ENCODE peak calls at places on chromosome 14, in seven cellular contexts. One of them, this sample, is unnamed.

GRCh38 chr14:81363746-81364400 is 36.3 kb downstream of the STON2 start:
- DNase-seq in GM12891: no peak
- DNase-seq in Panc1: no peak
- DNase-seq in upper lobe of left lung: no peak
- DNase-seq in esophagus muscularis mucosa: no peak
- DNase-seq in SK-N-MC: peak; percentile 85
- DNase-seq in prostate gland: no peak
- DNase-seq in this sample: no peak

GRCh38 chr14:65958664-65959562 is 527.3 kb upstream of the CCDC196 start:
- DNase-seq in GM12891: peak; percentile 18
- DNase-seq in Panc1: no peak
- DNase-seq in upper lobe of left lung: peak; percentile 11
- DNase-seq in esophagus muscularis mucosa: no peak
- DNase-seq in SK-N-MC: no peak
- DNase-seq in prostate gland: no peak
- DNase-seq in this sample: no peak

GRCh38 chr14:72532686-72533454 is 361.0 kb downstream of the DPF3 start:
- DNase-seq in GM12891: no peak
- DNase-seq in Panc1: no peak
- DNase-seq in upper lobe of left lung: no peak
- DNase-seq in esophagus muscularis mucosa: no peak
- DNase-seq in SK-N-MC: no peak
- DNase-seq in prostate gland: no peak
- DNase-seq in this sample: no peak

GRCh38 chr14:88981948-88982347 is 157.5 kb downstream of the TTC8 start:
- DNase-seq in GM12891: no peak
- DNase-seq in Panc1: no peak
- DNase-seq in upper lobe of left lung: no peak
- DNase-seq in esophagus muscularis mucosa: no peak
- DNase-seq in SK-N-MC: no peak
- DNase-seq in prostate gland: no peak
- DNase-seq in this sample: no peak

GRCh38 chr14:29390046-29390841 is 537.4 kb downstream of the PRKD1 start:
- DNase-seq in GM12891: no peak
- DNase-seq in Panc1: no peak
- DNase-seq in upper lobe of left lung: no peak
- DNase-seq in esophagus muscularis mucosa: no peak
- DNase-seq in SK-N-MC: no peak
- DNase-seq in prostate gland: no peak
- DNase-seq in this sample: no peak

GRCh38 chr14:39015360-39015961 is 87.6 kb downstream of the SEC23A start:
- DNase-seq in GM12891: peak; percentile 23
- DNase-seq in Panc1: peak; percentile 8
- DNase-seq in upper lobe of left lung: no peak
- DNase-seq in esophagus muscularis mucosa: no peak
- DNase-seq in SK-N-MC: peak; percentile 35
- DNase-seq in prostate gland: no peak
- DNase-seq in this sample: no peak

GRCh38 chr14:82528011-82528410 is 994.4 kb upstream of the SEL1L start:
- DNase-seq in GM12891: no peak
- DNase-seq in Panc1: no peak
- DNase-seq in upper lobe of left lung: no peak
- DNase-seq in esophagus muscularis mucosa: no peak
- DNase-seq in SK-N-MC: no peak
- DNase-seq in prostate gland: no peak
- DNase-seq in this sample: no peak

GRCh38 chr14:33768458-33768830 is 182.4 kb downstream of the EGLN3 start:
- DNase-seq in GM12891: no peak
- DNase-seq in Panc1: no peak
- DNase-seq in upper lobe of left lung: no peak
- DNase-seq in esophagus muscularis mucosa: no peak
- DNase-seq in SK-N-MC: no peak
- DNase-seq in prostate gland: no peak
- DNase-seq in this sample: no peak

GRCh38 chr14:56333361-56334279 is 215.4 kb downstream of the PELI2 start:
- DNase-seq in GM12891: no peak
- DNase-seq in Panc1: no peak
- DNase-seq in upper lobe of left lung: no peak
- DNase-seq in esophagus muscularis mucosa: peak; percentile 70
- DNase-seq in SK-N-MC: no peak
- DNase-seq in prostate gland: no peak
- DNase-seq in this sample: no peak

GRCh38 chr14:20247651-20248246 is 8.7 kb downstream of the OR11H4 start:
- DNase-seq in GM12891: no peak
- DNase-seq in Panc1: no peak
- DNase-seq in upper lobe of left lung: no peak
- DNase-seq in esophagus muscularis mucosa: peak; percentile 42
- DNase-seq in SK-N-MC: no peak
- DNase-seq in prostate gland: no peak
- DNase-seq in this sample: no peak

GRCh38 chr14:105350450-105351244 is 36.1 kb downstream of the PACS2 start:
- DNase-seq in GM12891: no peak
- DNase-seq in Panc1: no peak
- DNase-seq in upper lobe of left lung: peak; percentile 84
- DNase-seq in esophagus muscularis mucosa: no peak
- DNase-seq in SK-N-MC: no peak
- DNase-seq in prostate gland: no peak
- DNase-seq in this sample: no peak

GRCh38 chr14:28375295-28375694 is 391.3 kb upstream of the FOXG1 start:
- DNase-seq in GM12891: no peak
- DNase-seq in Panc1: no peak
- DNase-seq in upper lobe of left lung: no peak
- DNase-seq in esophagus muscularis mucosa: no peak
- DNase-seq in SK-N-MC: no peak
- DNase-seq in prostate gland: no peak
- DNase-seq in this sample: no peak

GRCh38 chr14:55333785-55334485 is 62.7 kb downstream of the FBXO34 start:
- DNase-seq in GM12891: no peak
- DNase-seq in Panc1: no peak
- DNase-seq in upper lobe of left lung: no peak
- DNase-seq in esophagus muscularis mucosa: no peak
- DNase-seq in SK-N-MC: no peak
- DNase-seq in prostate gland: no peak
- DNase-seq in this sample: no peak

GRCh38 chr14:28308727-28309126 is 457.9 kb upstream of the FOXG1 start:
- DNase-seq in GM12891: no peak
- DNase-seq in Panc1: peak; percentile 15
- DNase-seq in upper lobe of left lung: no peak
- DNase-seq in esophagus muscularis mucosa: no peak
- DNase-seq in SK-N-MC: no peak
- DNase-seq in prostate gland: no peak
- DNase-seq in this sample: no peak

GRCh38 chr14:51873221-51873893 is 12.9 kb downstream of the GNG2 start:
- DNase-seq in GM12891: no peak
- DNase-seq in Panc1: no peak
- DNase-seq in upper lobe of left lung: no peak
- DNase-seq in esophagus muscularis mucosa: no peak
- DNase-seq in SK-N-MC: no peak
- DNase-seq in prostate gland: no peak
- DNase-seq in this sample: no peak

GRCh38 chr14:73472182-73473114 is 14.1 kb upstream of the NUMB start:
- DNase-seq in GM12891: no peak
- DNase-seq in Panc1: no peak
- DNase-seq in upper lobe of left lung: no peak
- DNase-seq in esophagus muscularis mucosa: no peak
- DNase-seq in SK-N-MC: no peak
- DNase-seq in prostate gland: peak; percentile 23
- DNase-seq in this sample: no peak

GRCh38 chr14:75711796-75712211 is 50.8 kb downstream of the TTLL5 start:
- DNase-seq in GM12891: no peak
- DNase-seq in Panc1: peak; percentile 13
- DNase-seq in upper lobe of left lung: peak; percentile 39
- DNase-seq in esophagus muscularis mucosa: no peak
- DNase-seq in SK-N-MC: no peak
- DNase-seq in prostate gland: peak; percentile 88
- DNase-seq in this sample: peak; percentile 67

GRCh38 chr14:71753126-71753830 is 179.0 kb upstream of the RGS6 start:
- DNase-seq in GM12891: peak; percentile 54
- DNase-seq in Panc1: peak; percentile 43
- DNase-seq in upper lobe of left lung: peak; percentile 94
- DNase-seq in esophagus muscularis mucosa: peak; percentile 94
- DNase-seq in SK-N-MC: peak; percentile 95
- DNase-seq in prostate gland: peak; percentile 63
- DNase-seq in this sample: peak; percentile 88

GRCh38 chr14:89308232-89308959 is 108.6 kb downstream of the FOXN3 start:
- DNase-seq in GM12891: no peak
- DNase-seq in Panc1: no peak
- DNase-seq in upper lobe of left lung: no peak
- DNase-seq in esophagus muscularis mucosa: no peak
- DNase-seq in SK-N-MC: no peak
- DNase-seq in prostate gland: no peak
- DNase-seq in this sample: no peak

GRCh38 chr14:34301107-34301734 is 160.8 kb downstream of the SPTSSA start:
- DNase-seq in GM12891: peak; percentile 30
- DNase-seq in Panc1: no peak
- DNase-seq in upper lobe of left lung: no peak
- DNase-seq in esophagus muscularis mucosa: no peak
- DNase-seq in SK-N-MC: no peak
- DNase-seq in prostate gland: no peak
- DNase-seq in this sample: no peak

GRCh38 chr14:29749327-29749726 is 178.3 kb downstream of the PRKD1 start:
- DNase-seq in GM12891: no peak
- DNase-seq in Panc1: no peak
- DNase-seq in upper lobe of left lung: no peak
- DNase-seq in esophagus muscularis mucosa: no peak
- DNase-seq in SK-N-MC: no peak
- DNase-seq in prostate gland: no peak
- DNase-seq in this sample: no peak

DNA sequence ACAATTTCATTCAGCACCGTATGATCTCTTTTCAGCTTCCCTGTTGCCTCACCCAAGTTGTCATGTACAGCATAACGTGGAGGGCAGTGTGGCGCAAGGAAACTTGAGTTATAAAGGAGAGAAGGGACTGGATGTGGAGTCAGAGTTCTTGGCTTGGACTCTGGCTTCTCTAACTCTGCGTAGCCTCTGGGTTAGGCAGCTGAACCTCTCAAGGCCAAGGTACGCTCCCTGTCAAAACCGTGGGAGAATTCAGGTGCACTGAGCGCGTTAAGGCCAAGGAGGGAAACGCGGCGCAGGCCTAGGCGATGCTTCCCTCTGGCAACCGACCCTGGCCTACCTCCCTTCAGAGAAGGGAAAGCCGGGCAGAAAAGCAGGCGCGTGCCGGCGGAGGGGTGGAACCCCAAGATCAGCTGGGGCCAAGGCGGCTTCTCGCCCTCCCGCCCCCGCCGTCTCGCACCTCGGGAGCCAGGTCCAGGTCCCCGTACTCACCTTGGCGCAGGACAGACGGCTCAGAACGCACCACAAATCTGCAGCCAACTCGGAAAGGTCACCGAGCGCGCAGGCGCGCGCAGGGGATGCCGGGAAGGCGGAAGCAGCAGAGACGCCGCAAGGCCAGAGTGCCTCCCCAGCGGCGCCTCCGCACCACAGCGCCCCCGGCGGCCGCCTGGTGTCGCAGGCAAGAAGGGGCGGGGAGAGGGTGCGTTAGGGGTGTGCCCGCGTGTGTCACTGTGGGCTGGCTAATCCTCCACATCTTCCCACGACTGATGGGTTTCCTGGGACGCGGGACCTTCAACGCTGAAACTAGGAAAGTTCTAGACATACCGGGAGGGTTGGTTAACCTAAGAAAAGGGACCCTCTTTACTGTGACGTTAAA is 7.0 kb upstream of the TDRD9 start:
- DNase-seq in GM12891: peak; percentile 96
- DNase-seq in Panc1: peak; percentile 75
- DNase-seq in upper lobe of left lung: peak; percentile 99
- DNase-seq in esophagus muscularis mucosa: peak; percentile 96
- DNase-seq in SK-N-MC: peak; percentile 22
- DNase-seq in prostate gland: peak; percentile 86
- DNase-seq in this sample: peak; percentile 93
- TF ChIP-seq POLR2AphosphoS5 in GM12891: peak; percentile 88
- TF ChIP-seq POLR2AphosphoS5 in Panc1: peak; percentile 87
- TF ChIP-seq POLR2AphosphoS5 in upper lobe of left lung: peak; percentile 88
- TF ChIP-seq POLR2AphosphoS5 in esophagus muscularis mucosa: peak; percentile 96
- TF ChIP-seq POLR2AphosphoS5 in SK-N-MC: peak; percentile 95
- TF ChIP-seq POLR2AphosphoS5 in prostate gland: peak; percentile 99
- TF ChIP-seq POLR2AphosphoS5 in this sample: peak; percentile 94

GRCh38 chr14:100677925-100678765 is 48.5 kb upstream of the DLK1 start:
- DNase-seq in GM12891: no peak
- DNase-seq in Panc1: no peak
- DNase-seq in upper lobe of left lung: no peak
- DNase-seq in esophagus muscularis mucosa: no peak
- DNase-seq in SK-N-MC: peak; percentile 55
- DNase-seq in prostate gland: no peak
- DNase-seq in this sample: peak; percentile 58
- TF ChIP-seq POLR2AphosphoS5 in GM12891: no peak
- TF ChIP-seq POLR2AphosphoS5 in Panc1: no peak
- TF ChIP-seq POLR2AphosphoS5 in upper lobe of left lung: no peak
- TF ChIP-seq POLR2AphosphoS5 in esophagus muscularis mucosa: no peak
- TF ChIP-seq POLR2AphosphoS5 in SK-N-MC: no peak
- TF ChIP-seq POLR2AphosphoS5 in prostate gland: no peak
- TF ChIP-seq POLR2AphosphoS5 in this sample: no peak

DNA sequence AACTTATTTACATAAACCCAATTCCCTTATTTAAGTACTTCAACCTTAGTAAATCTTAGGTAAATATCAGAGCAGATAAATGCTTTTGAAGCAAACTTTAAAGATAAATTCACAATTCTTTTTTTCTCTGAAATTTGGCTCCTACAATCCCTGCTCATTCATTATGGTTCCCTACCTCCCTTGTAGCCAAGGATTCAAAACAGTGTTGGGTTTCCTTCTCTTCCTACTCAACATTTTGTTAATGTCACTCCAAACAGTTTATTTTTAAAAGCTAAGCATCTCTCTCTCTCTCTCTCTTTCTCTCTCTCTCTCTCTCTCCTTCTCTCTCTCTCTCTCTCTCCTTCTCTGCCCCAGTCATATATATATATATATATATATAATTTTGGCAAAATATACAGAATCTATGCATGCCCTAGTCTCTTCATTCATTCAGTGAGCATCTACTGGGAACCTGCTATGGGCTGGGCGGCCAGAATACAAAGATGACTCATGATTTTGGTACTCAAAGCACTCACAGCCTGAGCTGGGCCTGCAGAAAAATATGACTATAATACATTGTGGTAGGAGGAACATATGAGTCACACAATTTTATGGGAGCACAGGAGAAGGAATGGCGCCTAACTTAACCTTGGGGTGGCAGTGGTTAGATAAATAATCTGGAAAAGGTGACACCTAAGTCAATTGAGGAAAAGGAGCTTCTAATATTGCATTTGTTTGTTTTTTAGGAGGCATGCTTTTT is 123.7 kb upstream of the DHRS4 start:
- DNase-seq in GM12891: no peak
- DNase-seq in Panc1: peak; percentile 78
- DNase-seq in upper lobe of left lung: no peak
- DNase-seq in esophagus muscularis mucosa: no peak
- DNase-seq in SK-N-MC: no peak
- DNase-seq in prostate gland: peak; percentile 5
- DNase-seq in this sample: peak; percentile 42
- TF ChIP-seq POLR2AphosphoS5 in GM12891: no peak
- TF ChIP-seq POLR2AphosphoS5 in Panc1: peak; percentile 45
- TF ChIP-seq POLR2AphosphoS5 in upper lobe of left lung: no peak
- TF ChIP-seq POLR2AphosphoS5 in esophagus muscularis mucosa: no peak
- TF ChIP-seq POLR2AphosphoS5 in SK-N-MC: no peak
- TF ChIP-seq POLR2AphosphoS5 in prostate gland: no peak
- TF ChIP-seq POLR2AphosphoS5 in this sample: no peak

DNA sequence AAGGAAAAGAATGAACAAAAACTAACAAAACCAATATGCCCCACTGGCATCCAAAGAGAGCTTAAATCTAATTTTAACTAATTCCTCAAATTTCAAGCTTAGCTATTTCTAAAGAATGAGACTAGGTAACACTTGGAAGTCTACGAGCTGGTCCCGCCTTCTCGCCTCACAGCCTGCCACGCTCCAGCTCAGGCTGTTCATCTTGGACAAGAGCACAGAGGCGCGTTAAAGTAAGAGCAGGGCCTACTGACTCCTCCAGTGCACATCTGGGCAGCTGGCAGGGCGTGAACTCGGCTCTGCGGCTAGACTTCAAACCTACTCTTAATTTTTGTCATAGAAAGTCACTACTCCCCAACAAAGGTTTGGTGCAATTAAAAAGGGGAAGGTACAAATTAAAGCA is 64.6 kb downstream of the DICER1 start:
- DNase-seq in GM12891: no peak
- DNase-seq in Panc1: no peak
- DNase-seq in upper lobe of left lung: peak; percentile 20
- DNase-seq in esophagus muscularis mucosa: no peak
- DNase-seq in SK-N-MC: no peak
- DNase-seq in prostate gland: no peak
- DNase-seq in this sample: no peak
- TF ChIP-seq POLR2AphosphoS5 in GM12891: no peak
- TF ChIP-seq POLR2AphosphoS5 in Panc1: no peak
- TF ChIP-seq POLR2AphosphoS5 in upper lobe of left lung: no peak
- TF ChIP-seq POLR2AphosphoS5 in esophagus muscularis mucosa: no peak
- TF ChIP-seq POLR2AphosphoS5 in SK-N-MC: no peak
- TF ChIP-seq POLR2AphosphoS5 in prostate gland: no peak
- TF ChIP-seq POLR2AphosphoS5 in this sample: no peak